ENCODE peak calls at places on chromosomes 2 and 18, in six cellular contexts. B, W, R, H, U and K are unnamed samples.

GRCh38 chr2:70656421-70657010 is 102.9 kb upstream of the TGFA start:
- DNase-seq in H (no peak), W (no peak), B (no peak), U (no peak), R (no peak), K (no peak)

GRCh38 chr2:60152226-60152833 is 401.1 kb downstream of the BCL11A start:
- DNase-seq in W (no peak), H (peak), U (peak), B (no peak), R (no peak), K (no peak)

GRCh38 chr18:8734496-8734895 is 29.1 kb downstream of the MTCL1 start:
- DNase-seq in W (no peak), R (no peak), H (no peak), B (no peak), U (no peak), K (no peak)

GRCh38 chr18:46718501-46719341 is 38.1 kb downstream of the ST8SIA5 start:
- DNase-seq in B (no peak), W (no peak), U (peak), R (no peak), H (no peak), K (no peak)

GRCh38 chr2:107984667-107985066 is 1.7 kb upstream of the SLC5A7 start:
- DNase-seq in W (no peak), B (no peak), R (no peak), U (no peak), H (no peak), K (no peak)

GRCh38 chr2:105087273-105087672 is 49.4 kb downstream of the MRPS9 start:
- DNase-seq in B (no peak), H (no peak), R (no peak), W (no peak), U (no peak), K (no peak)

GRCh38 chr2:64133828-64134227 is 10.4 kb downstream of the PELI1 start:
- DNase-seq in B (no peak), W (no peak), H (no peak), R (no peak), U (peak), K (no peak)

GRCh38 chr2:3465328-3465727 is 54.0 kb downstream of the ADI1 start:
- DNase-seq in R (peak), B (no peak), W (no peak), U (no peak), H (no peak), K (no peak)

GRCh38 chr2:17476060-17476459 is 42.2 kb downstream of the RAD51AP2 start:
- DNase-seq in H (no peak), R (no peak), B (no peak), U (no peak), W (no peak), K (no peak)

GRCh38 chr2:165825041-165825440 is 31.0 kb upstream of the GALNT3 start:
- DNase-seq in U (no peak), H (no peak), B (no peak), W (no peak), R (no peak), K (no peak)